ENCODE peak calls at places on chromosome 21, in nine cellular contexts. S is lower lobe of right lung, I is thoracic aorta, J is choroid plexus epithelial cell, Z is GM12865, M is ovary, Q is left ventricle myocardium inferior, O is adrenal gland, N is spleen. Y is an unnamed sample.

GRCh38 chr21:29501451-29501850 is 202.7 kb downstream of the BACH1 start:
- DNase-seq in I (no peak), M (no peak), Q (no peak), O (no peak), Z (no peak), J (peak), S (no peak), N (no peak), Y (no peak)

GRCh38 chr21:43363506-43364260 is 63.2 kb downstream of the SIK1 start:
- DNase-seq in M (no peak), N (no peak), J (no peak), S (no peak), Z (no peak), Q (no peak), O (no peak), I (no peak), Y (no peak)

GRCh38 chr21:38881041-38881570 is 75.4 kb downstream of the ETS2 start:
- DNase-seq in O (no peak), I (no peak), M (no peak), Z (no peak), S (no peak), Q (no peak), J (no peak), N (no peak), Y (no peak)

GRCh38 chr21:33403786-33404571 is 766 bp downstream of the IFNGR2 start:
- DNase-seq in Z (peak), N (peak), O (peak), Q (peak), S (peak), I (no peak), J (peak), M (peak), Y (no peak)

GRCh38 chr21:27564684-27565280 is 597.9 kb upstream of the ADAMTS5 start:
- DNase-seq in N (no peak), I (no peak), J (peak), Q (peak), S (no peak), Z (peak), M (peak), O (peak), Y (no peak)

GRCh38 chr21:40204956-40205355 is 337.7 kb downstream of the PCP4 start:
- DNase-seq in N (no peak), Q (no peak), S (no peak), M (no peak), J (no peak), Z (no peak), I (no peak), O (no peak), Y (no peak)

GRCh38 chr21:39053126-39053525 is 130.1 kb downstream of the PSMG1 start:
- DNase-seq in I (no peak), O (no peak), S (no peak), Z (no peak), M (no peak), N (no peak), Q (no peak), J (no peak), Y (no peak)

GRCh38 chr21:40272037-40272436 is 404.8 kb downstream of the PCP4 start:
- DNase-seq in N (no peak), J (no peak), Z (no peak), O (no peak), S (no peak), M (no peak), Q (no peak), I (no peak), Y (no peak)

GRCh38 chr21:33802458-33802857 is 113.1 kb downstream of the ATP5PO start:
- DNase-seq in Z (no peak), M (no peak), O (no peak), Q (no peak), N (no peak), I (no peak), S (no peak), J (no peak), Y (no peak)

GRCh38 chr21:15289896-15290841 is 225.4 kb upstream of the NRIP1 start:
- DNase-seq in M (peak), Q (peak), Z (peak), N (peak), S (peak), I (no peak), J (no peak), O (no peak), Y (no peak)

GRCh38 chr21:27555996-27556395 is 589.1 kb upstream of the ADAMTS5 start:
- DNase-seq in J (peak), S (no peak), O (no peak), Q (no peak), M (no peak), Z (no peak), I (no peak), N (no peak), Y (no peak)

GRCh38 chr21:37793660-37794059 is 122.6 kb downstream of the KCNJ6 start:
- DNase-seq in M (no peak), Z (no peak), J (peak), N (no peak), O (no peak), S (no peak), I (no peak), Q (no peak), Y (no peak)

GRCh38 chr21:26120833-26121232 is 49.7 kb downstream of the APP start:
- DNase-seq in M (no peak), S (no peak), J (peak), O (no peak), N (no peak), I (no peak), Z (no peak), Q (no peak), Y (no peak)

GRCh38 chr21:38478782-38479181 is 19.5 kb downstream of the ERG start:
- DNase-seq in Z (no peak), I (no peak), O (no peak), Q (no peak), J (peak), N (no peak), M (no peak), S (no peak), Y (no peak)

GRCh38 chr21:32770514-32771133 is 931 bp downstream of the PAXBP1 start:
- DNase-seq in Q (peak), S (no peak), N (no peak), O (no peak), M (no peak), J (peak), Z (peak), I (no peak), Y (no peak)

GRCh38 chr21:42277593-42277992 is 37.6 kb downstream of the TFF3 start:
- DNase-seq in M (no peak), Z (no peak), I (no peak), S (no peak), Q (no peak), O (no peak), N (no peak), J (no peak), Y (no peak)

GRCh38 chr21:38766987-38767722 is 38.6 kb upstream of the ETS2 start:
- DNase-seq in S (peak), M (no peak), N (peak), Z (peak), O (no peak), I (no peak), Q (no peak), J (no peak), Y (no peak)

GRCh38 chr21:15042531-15042930 is 22.3 kb downstream of the NRIP1 start:
- DNase-seq in J (no peak), O (no peak), I (no peak), N (no peak), Q (no peak), M (no peak), Z (no peak), S (no peak), Y (no peak)

GRCh38 chr21:39630827-39631226 is 18.1 kb downstream of the B3GALT5 start:
- DNase-seq in M (no peak), J (no peak), N (no peak), O (no peak), Q (no peak), I (no peak), Z (no peak), S (no peak), Y (no peak)

GRCh38 chr21:33937146-33937545 is 21.5 kb upstream of the ATP5PO start:
- DNase-seq in J (no peak), Q (no peak), O (no peak), I (no peak), N (no peak), M (no peak), S (no peak), Z (no peak), Y (no peak)

GRCh38 chr21:32764186-32764585 is 7.4 kb downstream of the PAXBP1 start:
- DNase-seq in Z (no peak), O (no peak), M (no peak), N (no peak), J (no peak), S (no peak), I (no peak), Q (no peak), Y (no peak)

GRCh38 chr21:35206141-35207125 is 157.3 kb upstream of the RUNX1 start:
- DNase-seq in N (no peak), Q (no peak), O (no peak), J (no peak), I (no peak), Z (peak), S (no peak), M (peak), Y (no peak)

GRCh38 chr21:38631171-38631570 is 132.9 kb upstream of the ERG start:
- DNase-seq in J (no peak), O (no peak), I (no peak), M (no peak), Z (no peak), S (no peak), N (no peak), Q (no peak), Y (peak)

GRCh38 chr21:39633043-39633442 is 20.3 kb downstream of the B3GALT5 start:
- DNase-seq in I (no peak), O (no peak), J (peak), Q (no peak), Z (no peak), N (no peak), M (no peak), S (no peak), Y (peak)

GRCh38 chr21:39132248-39132647 is 51.0 kb downstream of the PSMG1 start:
- DNase-seq in I (no peak), S (no peak), O (no peak), Q (no peak), J (peak), Z (no peak), N (no peak), M (no peak), Y (no peak)

GRCh38 chr21:39144191-39144590 is 39.1 kb downstream of the PSMG1 start:
- DNase-seq in S (no peak), J (no peak), O (no peak), Q (no peak), Z (peak), M (no peak), N (no peak), I (no peak), Y (no peak)

GRCh38 chr21:42583150-42583991 is 69.7 kb downstream of the SLC37A1 start:
- DNase-seq in N (peak), Q (no peak), J (no peak), S (no peak), I (no peak), Z (no peak), M (no peak), O (no peak), Y (no peak)

GRCh38 chr21:44828362-44829056 is 10.6 kb upstream of the SUMO3 start:
- DNase-seq in N (no peak), Q (no peak), S (no peak), J (no peak), O (no peak), I (no peak), M (no peak), Z (no peak), Y (no peak)
- H3K4me3 ChIP-seq in N (no peak), Q (no peak), S (no peak), J (no peak), O (no peak), I (no peak), M (no peak), Z (no peak), Y (no peak)

DNA sequence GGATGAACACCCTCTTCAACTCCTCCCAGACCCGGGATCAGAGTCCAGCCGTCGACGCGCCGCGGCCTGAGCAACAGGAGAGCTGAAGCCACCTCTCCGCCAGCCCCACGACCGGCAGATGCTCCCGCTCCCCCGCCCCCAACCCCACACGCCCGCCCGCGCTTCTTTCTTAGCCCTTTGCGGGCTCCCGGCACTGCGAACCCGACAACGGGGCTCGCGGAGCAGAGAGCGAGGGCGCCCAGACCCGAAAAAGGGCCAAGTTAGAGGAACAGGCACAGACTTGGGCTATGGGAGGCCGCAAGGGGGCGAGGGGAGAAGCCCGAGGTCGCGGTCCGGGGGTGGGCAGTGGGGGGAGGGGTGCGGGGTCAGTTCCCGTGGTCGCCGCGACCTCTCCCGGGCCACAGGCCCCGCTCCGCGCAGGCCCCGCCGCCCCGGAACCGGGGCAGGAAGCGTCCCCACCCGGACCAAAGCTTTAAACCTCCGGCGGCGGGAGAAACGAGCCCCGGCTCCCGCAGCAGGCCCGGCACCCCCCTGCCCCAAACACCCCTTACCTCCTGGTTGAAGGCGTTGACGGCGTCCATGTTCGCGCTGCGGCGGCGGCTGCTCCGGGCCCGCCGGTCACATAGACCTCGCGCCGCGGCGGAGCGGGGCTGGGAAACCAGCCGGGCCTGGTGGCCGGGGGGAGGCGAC is 661 bp downstream of the SCAF4 start:
- DNase-seq in S (peak), Z (peak), J (peak), N (peak), O (peak), M (peak), I (no peak), Q (peak), Y (no peak)
- TF ChIP-seq CTCF in S (no peak), Z (peak), J (peak), N (no peak), O (no peak), M (no peak), I (no peak), Q (peak), Y (peak)

DNA sequence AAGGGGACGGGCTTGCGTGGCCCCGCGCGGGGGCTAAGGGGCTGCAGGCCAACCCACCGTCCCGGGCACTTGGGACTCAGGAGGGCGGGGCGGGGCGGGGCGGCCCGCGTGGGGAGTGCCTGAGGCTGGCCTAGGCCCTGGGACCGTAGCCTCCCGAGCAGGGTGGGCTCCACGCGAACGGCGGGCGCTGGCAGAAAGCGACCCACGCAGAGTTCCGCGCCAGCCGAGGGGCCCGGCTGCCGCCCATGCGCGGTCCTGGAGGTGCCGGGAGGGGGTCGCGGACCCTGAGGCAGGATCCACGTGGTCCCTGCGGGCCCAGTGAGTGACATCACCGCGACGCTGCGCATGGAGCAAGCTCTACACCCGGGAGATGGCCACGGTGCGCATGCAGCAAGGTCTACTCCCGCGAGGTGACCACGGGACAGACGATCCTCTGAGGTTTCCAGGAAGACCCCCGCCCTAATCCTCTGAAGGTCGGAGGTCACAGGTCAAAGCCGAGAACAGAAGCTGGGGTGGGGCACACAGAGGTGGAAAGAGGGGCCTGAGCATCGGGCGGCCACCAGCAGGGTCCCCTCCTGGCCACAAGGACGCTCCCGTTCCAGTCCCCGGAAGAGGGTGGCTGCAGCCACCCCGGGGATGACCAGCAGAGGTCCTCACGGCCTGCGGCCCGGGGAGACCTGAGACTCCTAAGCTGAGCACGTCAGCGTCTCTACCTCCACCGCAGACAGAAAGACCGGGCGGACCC is 13.5 kb upstream of the SLC19A1 start:
- DNase-seq in J (peak), N (peak), O (peak), S (peak), I (no peak), Z (peak), Q (peak), M (peak), Y (peak)
- H3K4me3 ChIP-seq in J (peak), N (peak), O (peak), S (peak), I (peak), Z (peak), Q (peak), M (peak), Y (peak)

GRCh38 chr21:45640888-45641479 is 2.5 kb upstream of the PCBP3 start:
- DNase-seq in N (peak), I (no peak), O (peak), Z (peak), J (peak), M (peak), S (no peak), Q (no peak), Y (no peak)
- TF ChIP-seq CTCF in N (peak), I (no peak), O (no peak), Z (peak), J (peak), M (no peak), S (no peak), Q (no peak), Y (peak)

GRCh38 chr21:36428789-36429671 is 43.8 kb downstream of the CHAF1B start:
- DNase-seq in O (no peak), S (no peak), Z (no peak), I (no peak), M (no peak), Q (no peak), N (no peak), J (no peak), Y (no peak)

GRCh38 chr21:36427502-36427901 is 42.3 kb downstream of the CHAF1B start:
- DNase-seq in Q (no peak), S (no peak), O (no peak), J (no peak), M (no peak), N (no peak), I (no peak), Z (no peak), Y (no peak)

GRCh38 chr21:36431252-36431651 is 46.1 kb downstream of the CHAF1B start:
- DNase-seq in Z (no peak), I (no peak), S (no peak), Q (no peak), O (no peak), M (no peak), J (no peak), N (no peak), Y (no peak)

GRCh38 chr21:36430841-36431240 is 45.6 kb downstream of the CHAF1B start:
- DNase-seq in O (no peak), N (no peak), I (no peak), J (peak), Z (no peak), M (no peak), S (no peak), Q (no peak), Y (no peak)

GRCh38 chr21:36429672-36430546 is 44.7 kb downstream of the CHAF1B start:
- DNase-seq in Q (peak), Z (peak), S (peak), O (peak), I (peak), M (peak), N (peak), J (peak), Y (peak)
- H3K4me3 ChIP-seq in Q (peak), Z (peak), S (peak), O (peak), I (peak), M (peak), N (peak), J (peak), Y (peak)

DNA sequence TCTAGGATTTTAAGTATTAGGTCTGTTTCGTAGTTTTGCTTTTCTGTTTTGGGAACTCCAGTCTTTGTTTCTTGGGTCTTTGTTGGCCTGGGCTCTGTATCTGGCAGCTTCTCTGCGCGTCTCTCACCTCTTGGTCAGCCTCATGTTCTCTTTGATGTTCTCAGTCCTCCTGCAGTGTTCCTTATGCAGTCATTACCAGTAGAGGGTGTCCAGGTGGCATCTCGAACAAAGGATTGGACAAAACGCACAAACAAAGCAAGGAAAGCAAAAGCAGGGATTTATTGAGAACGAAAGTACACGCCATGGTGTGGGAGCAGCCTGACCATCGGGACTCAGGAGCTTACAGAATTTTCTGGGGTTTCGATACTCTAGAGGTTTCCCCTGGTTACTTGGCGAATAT is 133.7 kb upstream of the COL6A1 start:
- DNase-seq in J (no peak), I (no peak), S (no peak), Z (no peak), O (peak), Q (no peak), N (no peak), M (no peak), Y (no peak)
- TF ChIP-seq CTCF in J (no peak), I (no peak), S (no peak), Z (no peak), O (no peak), Q (no peak), N (no peak), M (no peak), Y (no peak)

DNA sequence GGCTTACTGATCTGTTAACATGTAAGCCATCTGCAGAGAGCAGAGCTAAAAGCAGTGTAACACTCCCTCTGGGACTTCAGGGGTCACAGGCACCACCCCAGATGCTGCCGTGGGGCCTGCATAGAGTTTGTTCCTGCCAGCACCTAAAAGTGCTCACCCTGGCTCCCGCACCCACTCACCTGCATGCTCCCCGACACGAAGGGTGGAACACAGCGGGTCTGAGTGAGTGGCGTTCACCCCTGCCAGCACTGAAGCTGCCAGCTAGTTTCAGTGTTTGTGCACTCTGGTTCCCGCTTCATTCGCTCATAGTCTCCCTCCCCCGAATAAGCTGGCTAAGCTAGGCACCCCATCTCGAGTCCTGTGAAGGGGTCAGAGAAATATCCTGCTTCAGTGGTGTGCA is 1681.0 kb downstream of the NCAM2 start:
- DNase-seq in O (no peak), Z (no peak), N (no peak), M (no peak), I (no peak), S (no peak), Q (no peak), J (no peak), Y (no peak)
- H3K4me3 ChIP-seq in O (no peak), Z (no peak), N (no peak), M (no peak), I (no peak), S (no peak), Q (no peak), J (no peak), Y (no peak)